ENCODE peak calls at places on chromosomes 4 and X, in six cellular contexts. N is GM12892, U is HepG2, Q is H1, O is K562, G is GM12878. C is an unnamed sample.

GRCh38 chrX:47629419-47630210 is at the start of gene CFP:
- DNase-seq in O (no peak), U (no peak), Q (no peak), N (no peak), G (no peak), C (no peak)

GRCh38 chr4:88672987-88673386 is 24.6 kb downstream of the NAP1L5 start:
- DNase-seq in N (no peak), U (peak), Q (peak), O (peak), G (no peak), C (no peak)

GRCh38 chr4:151458148-151458547 is 49.2 kb downstream of the FHIP1A start:
- DNase-seq in N (no peak), Q (no peak), G (no peak), O (no peak), U (no peak), C (no peak)

GRCh38 chr4:85886665-85887064 is 411.7 kb downstream of the ARHGAP24 start:
- DNase-seq in U (no peak), O (no peak), Q (no peak), G (no peak), N (no peak), C (no peak)

GRCh38 chrX:20412871-20413486 is 146.3 kb upstream of the RPS6KA3 start:
- DNase-seq in U (no peak), G (no peak), Q (no peak), O (no peak), N (no peak), C (no peak)

GRCh38 chr4:3717241-3717640 is 48.9 kb upstream of the ADRA2C start:
- DNase-seq in N (no peak), G (no peak), U (no peak), O (no peak), Q (no peak), C (no peak)

GRCh38 chr4:120317713-120318112 is 251.1 kb upstream of the MAD2L1 start:
- DNase-seq in O (no peak), U (no peak), Q (no peak), G (no peak), N (no peak), C (no peak)

GRCh38 chr4:84189138-84189537 is 310.0 kb downstream of the NKX6-1 start:
- DNase-seq in N (no peak), Q (no peak), G (no peak), U (no peak), O (no peak), C (no peak)

GRCh38 chrX:64204701-64205440 is 637 bp downstream of the AMER1 start:
- DNase-seq in U (peak), N (peak), O (peak), Q (peak), G (no peak), C (peak)

GRCh38 chr4:1624519-1624910 is 59.6 kb downstream of the FAM53A start:
- DNase-seq in U (no peak), O (no peak), G (no peak), N (no peak), Q (no peak), C (no peak)

GRCh38 chrX:18769812-18770573 is 62.5 kb downstream of the PPEF1 start:
- DNase-seq in U (no peak), Q (no peak), N (no peak), G (no peak), O (no peak), C (no peak)
- TF ChIP-seq POLR2AphosphoS5 in U (no peak), Q (no peak), N (no peak), G (no peak), O (no peak), C (no peak)

GRCh38 chr4:183407128-183407585 is 37.3 kb upstream of the CDKN2AIP start:
- DNase-seq in Q (peak), U (peak), G (peak), O (peak), N (peak), C (peak)
- TF ChIP-seq POLR2A in Q (peak), U (no peak), G (no peak), O (no peak), N (no peak), C (no peak)

DNA sequence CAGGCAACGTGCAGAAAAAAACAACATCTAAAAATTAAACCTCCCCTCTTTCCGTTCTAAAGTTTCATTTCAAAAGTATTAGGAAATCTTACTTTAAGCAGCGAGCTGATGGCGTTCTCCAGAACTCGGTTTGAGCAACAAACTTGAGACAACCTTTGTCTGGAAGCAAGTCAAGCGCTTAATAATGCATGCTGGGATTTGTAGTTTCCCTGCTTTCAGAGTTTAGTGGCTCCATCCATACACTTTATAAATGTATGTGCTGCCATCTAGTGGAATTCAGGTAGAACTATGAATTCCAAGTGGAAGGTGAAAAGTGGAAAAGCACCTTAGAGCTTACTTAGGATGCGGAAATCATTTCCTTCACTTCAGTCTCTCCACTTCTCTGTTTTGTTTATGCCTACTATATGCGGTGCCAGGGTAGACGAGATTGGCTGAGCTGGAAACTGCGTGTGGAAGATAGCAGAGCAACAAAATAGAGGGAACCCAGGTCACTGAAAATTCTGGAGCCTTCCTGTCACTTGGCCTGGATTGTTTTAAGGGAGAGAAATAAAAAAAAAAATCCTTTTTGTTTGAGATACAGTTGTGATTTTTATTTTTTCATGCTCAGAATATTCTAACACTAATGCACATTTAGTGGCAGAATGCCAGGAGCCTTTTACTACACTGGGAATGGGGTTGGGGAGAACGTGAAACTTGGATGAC is at the start of gene BDH2:
- DNase-seq in Q (no peak), U (peak), O (peak), N (no peak), G (peak), C (peak)
- TF ChIP-seq TAF1 in Q (peak), U (no peak), O (no peak), N (no peak), G (no peak), C (peak)

GRCh38 chr4:165433529-165433928 is 54.7 kb downstream of the CPE start:
- DNase-seq in Q (no peak), G (no peak), U (no peak), N (no peak), O (no peak), C (no peak)
- TF ChIP-seq POLR2AphosphoS5 in Q (no peak), G (no peak), U (no peak), N (no peak), O (no peak), C (no peak)